ENCODE peak calls at places on chromosomes 3 and 15, in eight cellular contexts. F, H, A, X, D, L, O and Q are unnamed samples.

GRCh38 chr15:73682597-73683090 is 1.5 kb upstream of the CD276 start:
- DNase-seq in F (no peak), H (no peak), A (no peak), X (no peak), D (no peak), L (no peak), O (no peak), Q (no peak)

GRCh38 chr15:66327736-66328135 is 28.7 kb downstream of the TIPIN start:
- DNase-seq in F (no peak), H (no peak), A (no peak), X (no peak), D (no peak), L (no peak), O (no peak), Q (no peak)

GRCh38 chr15:81308260-81308659 is 15.7 kb downstream of the STARD5 start:
- DNase-seq in F (peak), H (no peak), A (no peak), X (no peak), D (no peak), L (no peak), O (no peak), Q (peak)

GRCh38 chr15:92725171-92725570 is 69.6 kb upstream of the FAM174B start:
- DNase-seq in F (no peak), H (no peak), A (no peak), X (no peak), D (no peak), L (no peak), O (no peak), Q (no peak)

GRCh38 chr15:101143321-101143720 is 108.5 kb downstream of the CHSY1 start:
- DNase-seq in F (no peak), H (no peak), A (no peak), X (no peak), D (no peak), L (no peak), O (no peak), Q (no peak)

GRCh38 chr15:50064674-50065073 is 54.4 kb downstream of the ATP8B4 start:
- DNase-seq in F (no peak), H (no peak), A (no peak), X (no peak), D (no peak), L (no peak), O (no peak), Q (no peak)

GRCh38 chr15:77517579-77517978 is 96.9 kb downstream of the HMG20A start:
- DNase-seq in F (no peak), H (no peak), A (no peak), X (no peak), D (no peak), L (no peak), O (no peak), Q (no peak)

GRCh38 chr15:43918717-43919116 is 91.9 kb downstream of the WDR76 start:
- DNase-seq in F (no peak), H (no peak), A (no peak), X (no peak), D (no peak), L (no peak), O (no peak), Q (no peak)

GRCh38 chr15:78629716-78630065 is 8.9 kb upstream of the CHRNA3 start:
- DNase-seq in F (no peak), H (no peak), A (no peak), X (no peak), D (no peak), L (no peak), O (no peak), Q (no peak)

GRCh38 chr15:41940441-41940857 is 31.9 kb downstream of the EHD4 start:
- DNase-seq in F (peak), H (no peak), A (peak), X (peak), D (no peak), L (peak), O (no peak), Q (peak)

GRCh38 chr3:155316450-155316849 is 23.0 kb upstream of the STRIT1 start:
- DNase-seq in F (no peak), H (no peak), A (no peak), X (no peak), D (no peak), L (no peak), O (no peak), Q (no peak)

GRCh38 chr3:106214641-106215040 is 345.8 kb upstream of the CBLB start:
- DNase-seq in F (no peak), H (no peak), A (no peak), X (no peak), D (no peak), L (no peak), O (no peak), Q (no peak)

GRCh38 chr3:127668906-127669305 is 3.8 kb upstream of the ABTB1 start:
- DNase-seq in F (no peak), H (no peak), A (no peak), X (no peak), D (no peak), L (no peak), O (no peak), Q (no peak)